ENCODE peak calls at places on chromosomes 6 and 20, in four cellular contexts. C is CD8-positive, alpha-beta T cell; O is hepatocyte; H is CD4-positive, alpha-beta T cell. V is an unnamed sample.
A peak's percentile ranks its signal among the peaks of the same experiment; 100 is the strongest.

GRCh38 chr20:3808141-3808479 is 12.0 kb downstream of the CDC25B start:
- DNase-seq in O (peak; percentile 89), C (no peak), H (no peak), V (peak; percentile 61)

GRCh38 chr20:63955281-63955845 is 853 bp downstream of the UCKL1 start:
- DNase-seq in C (peak; percentile 48), O (peak; percentile 69), H (peak; percentile 29), V (no peak)

GRCh38 chr20:36538026-36538764 is 3.1 kb upstream of the MYL9 start:
- DNase-seq in O (no peak), C (no peak), H (no peak), V (no peak)

GRCh38 chr20:48132834-48133233 is 347.6 kb upstream of the SULF2 start:
- DNase-seq in C (no peak), H (no peak), O (no peak), V (no peak)

GRCh38 chr20:1422756-1423155 is 29.9 kb upstream of the FKBP1A start:
- DNase-seq in C (no peak), H (no peak), O (no peak), V (no peak)

GRCh38 chr6:17032595-17033591 is 69.0 kb upstream of the STMND1 start:
- DNase-seq in C (no peak), O (peak; percentile 82), H (no peak), V (peak; percentile 65)

GRCh38 chr6:93554018-93554417 is 134.7 kb upstream of the EPHA7 start:
- DNase-seq in C (no peak), O (no peak), H (no peak), V (no peak)

GRCh38 chr6:7535498-7535897 is 6.0 kb upstream of the DSP start:
- DNase-seq in O (no peak), H (no peak), C (no peak), V (no peak)

GRCh38 chr20:50321797-50322480 is 131.3 kb downstream of the CEBPB start:
- DNase-seq in H (no peak), O (no peak), C (no peak), V (no peak)

GRCh38 chr6:29005183-29005885 is at the start of gene ZNF311:
- DNase-seq in H (peak; percentile 22), O (peak; percentile 69), C (no peak), V (no peak)

DNA sequence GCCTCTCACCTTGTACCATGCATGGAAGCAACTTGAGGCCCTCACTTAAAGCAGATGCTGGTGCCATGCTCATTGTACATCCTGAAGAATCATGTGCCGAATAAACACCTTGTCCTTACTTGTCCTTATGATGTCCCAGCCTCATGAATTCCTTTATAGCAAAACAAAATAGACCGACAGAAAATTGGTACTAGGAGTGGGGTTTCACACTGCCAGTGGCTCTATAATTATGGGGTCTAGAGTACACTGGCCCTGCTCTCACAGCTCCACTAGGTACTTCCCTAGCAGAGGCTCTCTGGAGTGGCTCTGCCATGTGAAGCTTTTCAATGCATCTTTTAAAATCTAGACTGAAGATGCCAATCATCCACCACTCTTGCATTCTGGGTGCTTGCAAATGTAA is 101.2 kb downstream of the HTR1B start:
- DNase-seq in H (no peak), C (no peak), O (no peak), V (no peak)
- H3K27ac ChIP-seq in H (no peak overlapping the region), C (no peak overlapping the region), O (no peak overlapping the region), V (no peak overlapping the region)

DNA sequence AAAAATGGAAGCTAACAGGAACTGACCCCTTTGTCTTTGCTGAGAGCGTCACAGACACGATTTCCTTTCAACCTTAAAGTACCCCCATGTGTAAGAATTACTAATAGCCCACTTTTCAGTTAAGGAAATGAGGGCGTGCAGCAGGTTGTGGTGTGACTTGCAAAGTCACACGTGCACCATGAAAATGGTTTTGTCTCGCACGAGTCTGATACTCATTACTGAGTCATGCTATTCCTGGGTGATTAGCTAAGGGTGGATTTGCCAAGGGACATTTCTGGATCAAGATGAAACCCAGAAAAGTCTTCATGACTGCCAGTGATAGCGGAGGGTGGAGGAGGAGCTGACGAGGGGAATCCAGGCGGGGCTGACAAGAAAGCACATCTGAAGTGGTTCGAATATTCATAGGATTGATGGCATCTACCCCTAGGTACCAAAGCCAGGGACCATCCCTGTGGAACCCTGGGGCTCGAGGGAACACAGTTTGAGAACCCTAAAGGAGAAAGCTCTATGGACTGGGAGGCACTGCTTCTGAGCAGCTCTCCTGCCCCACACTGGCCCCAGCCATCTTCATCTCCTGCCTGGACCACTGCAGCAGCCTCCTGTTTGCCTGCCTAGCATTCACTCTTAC is 12.1 kb upstream of the NFATC2 start:
- DNase-seq in O (no peak), H (no peak), C (peak; percentile 56), V (no peak)
- H3K27ac ChIP-seq in O (no peak overlapping the region), H (no peak overlapping the region), C (no peak overlapping the region), V (no peak overlapping the region)

GRCh38 chr6:48426636-48427035 is 315.6 kb upstream of the PTCHD4 start:
- DNase-seq in C (no peak), O (no peak), H (no peak), V (no peak)
- H3K27ac ChIP-seq in C (no peak overlapping the region), O (no peak overlapping the region), H (no peak overlapping the region), V (no peak overlapping the region)

DNA sequence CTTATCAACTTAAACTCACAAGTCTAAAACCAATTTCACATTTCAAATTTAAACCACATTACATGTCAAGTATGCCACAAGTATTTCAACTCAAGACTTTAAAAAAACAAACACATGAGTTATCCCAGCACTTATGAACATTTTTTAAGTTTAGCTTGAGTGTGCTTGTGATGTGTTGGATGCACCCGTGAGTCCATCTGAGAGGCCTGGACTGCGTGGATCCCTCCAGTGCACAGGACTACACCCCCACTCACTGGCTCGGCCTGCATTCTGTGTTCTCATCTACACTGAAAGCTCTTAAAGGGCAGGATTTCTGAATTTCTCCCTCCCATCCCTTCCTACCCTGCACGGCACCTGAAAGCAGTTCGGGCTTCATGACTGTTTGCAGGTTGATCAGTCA is 128.8 kb upstream of the CD93 start:
- DNase-seq in H (no peak), C (no peak), O (no peak), V (no peak)
- H3K27ac ChIP-seq in H (no peak overlapping the region), C (no peak overlapping the region), O (no peak overlapping the region), V (no peak overlapping the region)